ENCODE peak calls at places on chromosomes 13 and 19, in eight cellular contexts. W is aorta, G is activated T-cell treated with anti-CD3 and anti-CD28 coated beads for 1 hour, L is ELR, N is HS-5, K is lower leg skin, E is AML-193, P is left cardiac atrium. Y is an unnamed sample.

GRCh38 chr13:73001971-73002370 is 56.8 kb upstream of the KLF5 start:
- DNase-seq in N (no peak), K (no peak), L (no peak), G (no peak), E (no peak), P (no peak), W (no peak), Y (no peak)

GRCh38 chr19:53158119-53158656 is 665 bp downstream of the ZNF347 start:
- DNase-seq in P (peak), L (peak), K (peak), G (peak), W (peak), N (peak), E (no peak), Y (no peak)

GRCh38 chr19:28980236-28980868 is 232.6 kb downstream of the UQCRFS1 start:
- DNase-seq in W (no peak), N (no peak), K (no peak), E (no peak), L (peak), G (no peak), P (no peak), Y (no peak)

GRCh38 chr19:21133633-21134032 is 8.2 kb upstream of the ZNF431 start:
- DNase-seq in K (no peak), G (no peak), N (no peak), E (no peak), L (peak), P (no peak), W (no peak), Y (no peak)

GRCh38 chr13:42577538-42577937 is 3.6 kb downstream of the TNFSF11 start:
- DNase-seq in K (no peak), G (no peak), L (no peak), W (no peak), E (no peak), N (no peak), P (no peak), Y (no peak)

GRCh38 chr19:49453757-49454248 is 778 bp downstream of the ALDH16A1 start:
- DNase-seq in E (no peak), P (no peak), N (no peak), G (no peak), W (no peak), K (no peak), L (peak), Y (no peak)

GRCh38 chr13:60482012-60482411 is 85.0 kb downstream of the TDRD3 start:
- DNase-seq in N (no peak), E (no peak), W (no peak), L (no peak), P (no peak), K (no peak), G (no peak), Y (no peak)

GRCh38 chr13:49791753-49792549 is 531 bp downstream of the KPNA3 start:
- DNase-seq in E (peak), W (peak), P (peak), G (peak), L (peak), K (peak), N (no peak), Y (no peak)

GRCh38 chr13:103243495-103243894 is 177.3 kb upstream of the SLC10A2 start:
- DNase-seq in K (no peak), W (no peak), N (no peak), E (no peak), P (no peak), G (no peak), L (no peak), Y (no peak)

GRCh38 chr13:52784591-52785340 is 45.1 kb upstream of the CNMD start:
- DNase-seq in K (no peak), G (no peak), N (no peak), L (no peak), E (no peak), W (no peak), P (no peak), Y (no peak)

GRCh38 chr19:10270180-10270615 is 722 bp upstream of the ICAM1 start:
- DNase-seq in L (peak), P (peak), G (peak), N (no peak), W (peak), E (peak), K (peak), Y (no peak)

GRCh38 chr19:6568010-6568411 is 22.9 kb downstream of the CD70 start:
- DNase-seq in W (no peak), L (no peak), K (no peak), N (no peak), P (no peak), G (no peak), E (no peak), Y (no peak)

GRCh38 chr13:30224732-30225131 is 82.6 kb downstream of the KATNAL1 start:
- DNase-seq in L (peak), N (peak), G (no peak), K (no peak), E (no peak), P (no peak), W (no peak), Y (no peak)

GRCh38 chr13:71912524-71912923 is 45.5 kb upstream of the DACH1 start:
- DNase-seq in K (no peak), N (no peak), P (no peak), E (no peak), W (no peak), G (no peak), L (peak), Y (no peak)

GRCh38 chr19:7545904-7546303 is 10.4 kb downstream of the PNPLA6 start:
- DNase-seq in G (no peak), L (no peak), W (no peak), K (no peak), N (no peak), P (no peak), E (peak), Y (no peak)

GRCh38 chr13:113122571-113123225 is at the start of gene F10:
- DNase-seq in N (no peak), G (no peak), E (no peak), P (peak), W (peak), K (peak), L (peak), Y (no peak)

GRCh38 chr13:105410602-105411001 is 1124.9 kb downstream of the EFNB2 start:
- DNase-seq in W (peak), E (no peak), P (peak), G (peak), N (no peak), K (peak), L (peak), Y (no peak)

GRCh38 chr13:99646866-99647592 is 145.8 kb downstream of the TM9SF2 start:
- DNase-seq in E (no peak), P (no peak), K (no peak), G (no peak), L (no peak), N (no peak), W (no peak), Y (peak)

GRCh38 chr13:30418886-30419459 is 3.3 kb upstream of the UBE2L5 start:
- DNase-seq in N (no peak), K (no peak), W (no peak), P (no peak), L (no peak), G (no peak), E (no peak), Y (no peak)

GRCh38 chr13:114125589-114125988 is 6.8 kb downstream of the RASA3 start:
- DNase-seq in L (no peak), N (no peak), G (no peak), W (peak), K (no peak), E (no peak), P (no peak), Y (no peak)

GRCh38 chr19:58318297-58318696 is 8.5 kb upstream of the ZSCAN22 start:
- DNase-seq in W (no peak), L (no peak), N (no peak), E (no peak), G (no peak), P (no peak), K (no peak), Y (no peak)

GRCh38 chr19:10683582-10683981 is 17.7 kb upstream of the QTRT1 start:
- DNase-seq in N (no peak), K (no peak), L (no peak), P (no peak), E (no peak), G (no peak), W (no peak), Y (no peak)

GRCh38 chr19:47274891-47275865 is 493 bp downstream of the INAFM1 start:
- DNase-seq in E (peak), K (peak), P (peak), L (peak), G (peak), W (peak), N (no peak), Y (no peak)

GRCh38 chr19:2603320-2603719 is 99.2 kb downstream of the GNG7 start:
- DNase-seq in L (peak), E (no peak), N (no peak), K (peak), P (peak), W (peak), G (no peak), Y (no peak)

GRCh38 chr13:71005919-71006318 is 861.1 kb downstream of the DACH1 start:
- DNase-seq in E (no peak), K (no peak), W (no peak), P (no peak), N (no peak), G (no peak), L (no peak), Y (no peak)

GRCh38 chr19:43290568-43291359 is 21.4 kb upstream of the PSG9 start:
- DNase-seq in E (no peak), L (no peak), W (no peak), P (no peak), K (no peak), G (no peak), N (no peak), Y (peak)

GRCh38 chr13:42740753-42741152 is 40.6 kb upstream of the FAM216B start:
- DNase-seq in W (peak), E (peak), G (no peak), P (peak), K (no peak), N (no peak), L (peak), Y (no peak)

GRCh38 chr19:15050639-15051038 is 1.4 kb downstream of the CASP14 start:
- DNase-seq in L (no peak), G (no peak), E (no peak), N (no peak), K (no peak), W (no peak), P (no peak), Y (no peak)

GRCh38 chr13:39766464-39767167 is 111.2 kb downstream of the COG6 start:
- DNase-seq in P (no peak), K (no peak), L (no peak), N (no peak), E (no peak), W (no peak), G (no peak), Y (no peak)

GRCh38 chr13:43516401-43516826 is 270.4 kb downstream of the ENOX1 start:
- DNase-seq in P (no peak), W (no peak), N (no peak), E (no peak), L (no peak), G (no peak), K (no peak), Y (no peak)

GRCh38 chr19:48043675-48044258 is at the start of gene CABP5:
- DNase-seq in P (no peak), E (no peak), G (no peak), K (no peak), W (no peak), N (no peak), L (no peak), Y (no peak)